ENCODE peak calls at places on chromosomes 1 and 21, in five cellular contexts. S is tibial nerve, D is suprapubic skin, A is stomach, W is A549. N is an unnamed sample.

GRCh38 chr1:160837558-160838205 is 25.0 kb downstream of the CD244 start:
- DNase-seq in D (no peak), W (no peak), S (no peak), A (peak; percentile 50), N (peak; percentile 30)

GRCh38 chr1:36425791-36426190 is 24.5 kb downstream of the OSCP1 start:
- DNase-seq in D (no peak), W (no peak), A (no peak), S (no peak), N (no peak)

GRCh38 chr1:20402585-20403422 is 83.2 kb downstream of the CAMK2N1 start:
- DNase-seq in W (no peak), A (no peak), D (no peak), S (no peak), N (no peak)

GRCh38 chr1:171904778-171905449 is 63.6 kb downstream of the DNM3 start:
- DNase-seq in S (no peak), W (no peak), D (no peak), A (no peak), N (no peak)

GRCh38 chr1:205088341-205088740 is 4.1 kb upstream of the TMEM81 start:
- DNase-seq in W (no peak), D (no peak), S (no peak), A (no peak), N (no peak)

GRCh38 chr1:75785320-75785963 is 614 bp upstream of the RABGGTB start:
- DNase-seq in D (no peak), A (no peak), W (no peak), S (no peak), N (no peak)

GRCh38 chr1:54376085-54377039 is 29.8 kb downstream of the SSBP3 start:
- DNase-seq in A (no peak), S (no peak), W (no peak), D (no peak), N (no peak)

GRCh38 chr1:18919949-18920348 is 17.6 kb upstream of the ALDH4A1 start:
- DNase-seq in S (no peak), W (no peak), D (no peak), A (no peak), N (no peak)

GRCh38 chr1:17315542-17316130 is 7.6 kb downstream of the PADI4 start:
- DNase-seq in W (no peak), D (no peak), S (no peak), A (no peak), N (no peak)

GRCh38 chr1:42343049-42343448 is 8.0 kb upstream of the FOXJ3 start:
- DNase-seq in S (no peak), W (no peak), A (no peak), D (no peak), N (no peak)

GRCh38 chr1:78726686-78727085 is 77.1 kb downstream of the IFI44 start:
- DNase-seq in D (no peak), A (no peak), W (no peak), S (no peak), N (no peak)

GRCh38 chr1:159076753-159077656 is at the start of gene AIM2:
- DNase-seq in D (no peak), A (peak; percentile 49), S (no peak), W (no peak), N (no peak)

GRCh38 chr1:156232222-156232621 is 9.8 kb upstream of the BGLAP start:
- DNase-seq in S (no peak), A (no peak), W (no peak), D (no peak), N (no peak)

GRCh38 chr1:154765970-154766369 is 104.1 kb downstream of the KCNN3 start:
- DNase-seq in D (peak; percentile 48), S (no peak), W (peak; percentile 63), A (peak; percentile 24), N (no peak)

GRCh38 chr1:150066838-150067183 is 765 bp upstream of the VPS45 start:
- DNase-seq in A (peak; percentile 31), S (no peak), W (no peak), D (peak; percentile 71), N (peak; percentile 59)

GRCh38 chr1:205678286-205679111 is 1.8 kb downstream of the SLC45A3 start:
- DNase-seq in W (no peak), S (no peak), D (no peak), A (no peak), N (no peak)

GRCh38 chr1:230824571-230825060 is 43.7 kb downstream of the C1orf198 start:
- DNase-seq in W (no peak), A (no peak), S (no peak), D (no peak), N (no peak)

GRCh38 chr1:19869929-19870328 is 12.3 kb upstream of the OTUD3 start:
- DNase-seq in S (no peak), D (no peak), A (no peak), W (no peak), N (no peak)

GRCh38 chr1:226547754-226548191 is 791 bp upstream of the STUM start:
- DNase-seq in W (peak; percentile 88), D (peak; percentile 85), S (peak; percentile 88), A (peak; percentile 88), N (peak; percentile 84)

GRCh38 chr21:45183852-45184251 is 103.8 kb downstream of the POFUT2 start:
- DNase-seq in S (no peak), A (no peak), W (no peak), D (no peak), N (no peak)

GRCh38 chr1:3186526-3186921 is 117.5 kb downstream of the PRDM16 start:
- DNase-seq in S (peak; percentile 63), A (peak; percentile 89), W (no peak), D (peak; percentile 76), N (peak; percentile 80)

GRCh38 chr1:217482356-217483102 is 148.4 kb downstream of the GPATCH2 start:
- DNase-seq in W (peak; percentile 31), S (no peak), D (no peak), A (no peak), N (no peak)

GRCh38 chr1:3545363-3546047 is 65.8 kb downstream of the MEGF6 start:
- DNase-seq in S (no peak), A (no peak), W (no peak), D (no peak), N (no peak)

GRCh38 chr21:35020902-35021301 is 28.2 kb downstream of the RUNX1 start:
- DNase-seq in S (no peak), A (no peak), W (no peak), D (no peak), N (no peak)

GRCh38 chr1:53614231-53615021 is 124.5 kb downstream of the GLIS1 start:
- DNase-seq in W (no peak), S (no peak), D (peak; percentile 35), A (peak; percentile 17), N (no peak)

GRCh38 chr1:38962560-38962959 is 20.9 kb upstream of the RHBDL2 start:
- DNase-seq in S (no peak), W (no peak), A (no peak), D (no peak), N (no peak)

GRCh38 chr1:9900142-9901043 is 9.7 kb downstream of the CTNNBIP1 start:
- DNase-seq in D (no peak), S (peak; percentile 41), A (peak; percentile 86), W (no peak), N (peak; percentile 97)

GRCh38 chr21:45578811-45579381 is 36.7 kb upstream of the SLC19A1 start:
- DNase-seq in A (peak; percentile 4), S (no peak), W (no peak), D (peak; percentile 55), N (peak; percentile 58)

GRCh38 chr1:91735266-91735845 is 150.6 kb downstream of the TGFBR3 start:
- DNase-seq in S (no peak), A (no peak), D (no peak), W (no peak), N (no peak)

GRCh38 chr1:91731815-91732214 is 154.1 kb downstream of the TGFBR3 start:
- DNase-seq in D (no peak), A (no peak), W (no peak), S (no peak), N (no peak)

GRCh38 chr1:91730781-91731732 is 154.9 kb downstream of the TGFBR3 start:
- DNase-seq in A (peak; percentile 75), W (peak; percentile 29), S (peak; percentile 74), D (peak; percentile 90), N (peak; percentile 87)

GRCh38 chr1:91732291-91732953 is 153.5 kb downstream of the TGFBR3 start:
- DNase-seq in D (no peak), W (peak; percentile 47), A (no peak), S (no peak), N (no peak)

GRCh38 chr1:91732991-91733390 is 153.0 kb downstream of the TGFBR3 start:
- DNase-seq in S (no peak), D (no peak), A (no peak), W (no peak), N (no peak)
- H3K4me1 ChIP-seq in S (peaks cover 22% of the 10 kb centered on the region), D (peaks cover 53% of the 10 kb centered on the region), A (peaks cover 41% of the 10 kb centered on the region), W (peaks cover 65% of the 10 kb centered on the region), N (peaks cover 42% of the 10 kb centered on the region)

GRCh38 chr1:67711150-67711849 is 26.3 kb downstream of the GADD45A start:
- DNase-seq in A (no peak), D (no peak), S (no peak), W (no peak), N (no peak)
- TF ChIP-seq EP300 in A (no peak), D (no peak), S (no peak), W (no peak), N (no peak)

DNA sequence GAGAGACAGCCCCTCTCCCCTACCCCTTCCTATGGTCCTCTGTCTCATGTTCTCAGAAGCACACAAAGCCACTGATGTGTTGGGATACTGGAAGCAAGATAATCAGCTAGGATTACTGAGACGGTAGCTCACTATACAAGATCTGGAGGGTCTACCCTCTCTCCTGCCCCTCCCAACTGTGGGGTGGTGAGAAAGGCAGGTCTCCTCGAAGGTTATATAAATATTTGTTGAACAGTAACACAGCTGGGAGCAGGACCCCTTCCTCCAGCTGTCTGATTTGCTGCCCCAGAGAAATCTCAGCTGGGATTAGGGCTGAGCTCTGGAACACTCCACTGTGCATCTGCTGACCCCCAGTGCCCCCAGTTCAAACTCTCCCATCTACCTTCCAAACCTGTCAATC is 94.2 kb upstream of the IPO9 start:
- DNase-seq in A (no peak), D (no peak), S (no peak), W (no peak), N (no peak)
- H3K4me1 ChIP-seq in A (peaks cover 37% of the 10 kb centered on the region), D (peaks cover 36% of the 10 kb centered on the region), S (peaks cover 26% of the 10 kb centered on the region), W (no peaks in the 10 kb centered on the region), N (peaks cover 6% of the 10 kb centered on the region)

GRCh38 chr21:28884481-28884880 is 108.2 kb downstream of the LTN1 start:
- DNase-seq in W (no peak), A (no peak), S (no peak), D (no peak), N (no peak)

GRCh38 chr21:28884976-28885852 is 107.5 kb downstream of the LTN1 start:
- DNase-seq in W (peak; percentile 89), A (peak; percentile 82), S (peak; percentile 79), D (peak; percentile 94), N (peak; percentile 82)

GRCh38 chr21:28885853-28886177 is 106.9 kb downstream of the LTN1 start:
- DNase-seq in A (no peak), W (no peak), D (no peak), S (peak; percentile 59), N (no peak)

GRCh38 chr21:28882345-28882744 is 110.3 kb downstream of the LTN1 start:
- DNase-seq in W (no peak), S (no peak), A (no peak), D (no peak), N (no peak)

DNA sequence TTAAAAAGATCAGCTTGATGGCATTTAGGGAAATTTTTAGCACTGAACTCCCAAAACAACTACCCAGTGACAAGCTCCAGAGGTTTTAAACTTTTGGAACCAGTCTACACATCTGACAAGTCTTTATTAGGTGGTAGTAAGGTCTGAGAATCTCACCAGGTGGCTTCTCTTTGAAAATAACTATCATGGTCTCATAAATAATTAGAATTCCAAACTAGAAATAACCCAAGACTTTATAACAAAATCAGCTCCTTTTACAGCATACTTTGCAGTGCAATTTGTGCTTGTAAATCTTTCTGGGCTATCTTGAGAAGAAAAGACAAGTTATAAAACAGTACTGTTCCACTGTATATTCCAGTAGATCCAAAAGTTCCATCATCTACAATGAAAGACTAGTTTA is 108.7 kb downstream of the LTN1 start:
- DNase-seq in A (no peak), W (no peak), S (no peak), D (no peak), N (no peak)
- TF ChIP-seq EP300 in A (no peak), W (no peak), S (no peak), D (no peak), N (no peak)